ENCODE peak calls at places on chromosomes 2 and 18, in four cellular contexts. Z is transverse colon, J is sigmoid colon, G is suprapubic skin. V is an unnamed sample.

GRCh38 chr18:27695509-27695908 is 481.4 kb downstream of the CDH2 start:
- DNase-seq in Z (no peak), J (no peak), G (no peak), V (no peak)

GRCh38 chr2:165357758-165358157 is 111.7 kb upstream of the CSRNP3 start:
- DNase-seq in Z (no peak), J (no peak), G (no peak), V (no peak)

GRCh38 chr18:74624491-74624890 is 26.8 kb downstream of the ZNF407 start:
- DNase-seq in Z (no peak), J (no peak), G (no peak), V (no peak)

GRCh38 chr2:14967739-14968138 is 335.2 kb downstream of the LRATD1 start:
- DNase-seq in Z (no peak), J (no peak), G (no peak), V (no peak)

GRCh38 chr2:11187083-11187619 is 31.9 kb downstream of the SLC66A3 start:
- DNase-seq in Z (no peak), J (no peak), G (no peak), V (no peak)

GRCh38 chr2:236577481-236578410 is 8.1 kb downstream of the ACKR3 start:
- DNase-seq in Z (no peak), J (peak), G (no peak), V (no peak)

GRCh38 chr2:167177196-167177595 is 288.9 kb downstream of the XIRP2 start:
- DNase-seq in Z (no peak), J (no peak), G (no peak), V (no peak)

GRCh38 chr2:177161741-177162440 is 50.7 kb upstream of the HNRNPA3 start:
- DNase-seq in Z (no peak), J (no peak), G (no peak), V (no peak)

GRCh38 chr2:210195066-210195852 is 24.1 kb upstream of the KANSL1L start:
- DNase-seq in Z (no peak), J (peak), G (no peak), V (no peak)

GRCh38 chr2:222722327-222722946 is 51.0 kb downstream of the MOGAT1 start:
- DNase-seq in Z (no peak), J (no peak), G (no peak), V (no peak)

GRCh38 chr2:130251865-130252620 is 53.8 kb upstream of the TUBA3E start:
- DNase-seq in Z (no peak), J (no peak), G (no peak), V (no peak)

GRCh38 chr18:22813648-22814328 is 119.3 kb upstream of the RBBP8 start:
- DNase-seq in Z (no peak), J (no peak), G (no peak), V (no peak)

GRCh38 chr2:3094999-3095958 is 282.3 kb downstream of the EIPR1 start:
- DNase-seq in Z (no peak), J (no peak), G (peak), V (no peak)
- H3K27ac ChIP-seq in Z (no peak), J (no peak), G (no peak), V (no peak)

DNA sequence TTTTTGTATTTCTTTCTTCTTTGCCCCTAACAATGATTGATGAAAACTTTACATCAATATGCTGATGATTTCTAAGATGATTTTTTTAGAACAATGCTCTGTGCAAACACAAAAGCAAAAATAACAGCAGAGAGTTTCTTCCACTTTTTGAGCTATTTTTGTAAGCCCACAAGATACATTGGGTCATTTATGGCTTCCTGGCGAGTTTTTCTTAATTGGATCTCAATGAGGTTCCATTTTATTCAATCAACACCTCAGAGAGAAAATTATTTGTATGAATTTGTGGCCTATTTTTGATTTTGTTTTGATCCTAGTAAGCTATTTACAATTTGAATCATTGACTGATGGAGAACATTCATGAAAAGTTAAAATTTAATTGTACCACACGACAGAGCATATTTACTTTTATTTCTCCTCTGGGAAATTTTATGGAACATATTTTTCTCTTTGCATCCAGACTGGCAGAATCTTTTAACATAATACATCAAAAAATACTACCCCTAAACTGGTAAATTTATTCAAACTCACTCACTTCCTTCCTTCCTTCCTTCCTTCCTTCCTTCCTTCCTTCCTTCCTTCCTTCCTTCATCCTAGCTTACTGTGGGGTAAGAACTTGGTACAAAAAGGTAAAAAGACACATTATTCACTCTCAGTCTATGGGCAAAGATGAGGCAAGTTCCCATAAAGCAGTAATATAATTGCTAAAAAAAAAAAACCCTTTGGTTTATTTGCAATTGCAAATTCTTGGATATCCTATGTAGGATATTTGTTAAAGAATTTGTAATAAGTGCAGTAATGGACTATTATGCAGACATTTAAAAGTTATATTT is 710.4 kb downstream of the SLC4A3 start:
- DNase-seq in Z (no peak), J (no peak), G (no peak), V (no peak)
- TF ChIP-seq EP300 in Z (no peak), J (no peak), G (no peak), V (no peak)

GRCh38 chr2:134392689-134393476 is 139.0 kb downstream of the MGAT5 start:
- DNase-seq in Z (no peak), J (no peak), G (no peak), V (no peak)
- H3K27ac ChIP-seq in Z (no peak), J (no peak), G (no peak), V (no peak)

GRCh38 chr18:45567123-45567522 is 48.2 kb upstream of the SLC14A2 start:
- DNase-seq in Z (no peak), J (no peak), G (peak), V (no peak)
- TF ChIP-seq EP300 in Z (no peak), J (no peak), G (no peak), V (no peak)

DNA sequence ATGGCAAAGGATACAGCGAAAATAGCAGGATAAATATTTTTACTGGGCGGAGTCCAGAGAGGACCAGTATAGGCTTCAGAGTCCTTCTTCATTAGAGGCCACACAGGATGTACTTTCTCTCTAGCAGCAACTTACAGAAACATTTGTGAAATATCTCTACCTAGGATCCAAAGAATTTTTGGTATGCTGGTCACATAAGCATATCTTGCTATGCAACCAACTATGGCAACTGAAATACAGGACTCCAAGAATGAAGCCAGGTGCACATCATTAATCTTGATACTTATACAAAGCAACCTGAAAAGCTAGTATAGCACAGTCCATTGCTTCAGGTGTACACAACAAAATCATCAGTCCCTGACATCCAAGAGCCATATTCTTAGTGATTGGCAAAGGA is 59.1 kb upstream of the NABP1 start:
- DNase-seq in Z (no peak), J (no peak), G (no peak), V (no peak)
- H3K27ac ChIP-seq in Z (no peak), J (no peak), G (no peak), V (no peak)

GRCh38 chr18:63192885-63193349 is 126.7 kb downstream of the BCL2 start:
- DNase-seq in Z (no peak), J (no peak), G (no peak), V (no peak)
- TF ChIP-seq EP300 in Z (no peak), J (no peak), G (no peak), V (no peak)

DNA sequence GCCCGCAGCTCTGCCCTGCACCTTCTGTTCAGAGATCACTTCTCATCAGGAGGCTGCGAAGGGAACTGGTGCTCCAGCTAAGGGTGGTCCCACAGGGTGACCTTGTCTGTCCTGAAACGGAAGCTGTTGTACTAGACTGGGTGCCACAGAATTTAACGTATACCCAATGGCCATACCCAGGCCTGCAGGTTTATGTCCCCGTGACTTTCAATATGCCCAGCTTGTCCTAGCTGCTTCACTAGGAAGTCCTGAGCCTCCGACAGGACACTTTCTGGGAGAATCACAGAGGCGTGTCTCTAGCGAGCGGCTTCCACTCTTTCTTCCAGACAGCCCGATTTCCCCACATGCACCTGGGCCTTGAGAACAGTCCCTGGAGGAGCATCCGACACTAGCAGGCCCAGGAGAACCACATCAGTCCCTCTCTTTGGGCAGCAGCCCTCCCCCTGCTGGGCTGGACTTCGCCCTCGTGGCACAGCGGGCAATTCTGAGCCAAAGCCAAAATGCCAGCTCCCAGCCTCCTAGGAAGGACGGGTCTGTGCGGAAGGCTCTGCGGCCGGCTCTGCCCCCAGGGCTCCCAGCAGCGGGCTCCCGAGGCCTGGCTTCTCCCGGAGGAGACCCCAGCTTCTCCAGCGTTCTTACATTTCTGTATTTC is 91.9 kb upstream of the OTOS start:
- DNase-seq in Z (peak), J (no peak), G (no peak), V (no peak)
- H3K27ac ChIP-seq in Z (no peak), J (no peak), G (no peak), V (no peak)

GRCh38 chr2:174635015-174635593 is 37.5 kb upstream of the WIPF1 start:
- DNase-seq in Z (no peak), J (no peak), G (no peak), V (no peak)

GRCh38 chr2:174633621-174633927 is 36.0 kb upstream of the WIPF1 start:
- DNase-seq in Z (no peak), J (peak), G (no peak), V (no peak)

GRCh38 chr2:174634130-174635014 is 36.8 kb upstream of the WIPF1 start:
- DNase-seq in Z (peak), J (no peak), G (no peak), V (no peak)

GRCh38 chr2:174636979-174637378 is 39.4 kb upstream of the WIPF1 start:
- DNase-seq in Z (no peak), J (no peak), G (no peak), V (no peak)

GRCh38 chr2:174635747-174636399 is 38.3 kb upstream of the WIPF1 start:
- DNase-seq in Z (no peak), J (no peak), G (no peak), V (no peak)
- TF ChIP-seq EP300 in Z (no peak), J (no peak), G (no peak), V (no peak)

V was measured in stomach.